ENCODE peak calls at places on chromosomes 16 and 17, in eight cellular contexts. D, J, U, H, X, P, G and Y are unnamed samples.
A peak's percentile ranks its signal among the peaks of the same experiment; 100 is the strongest.

GRCh38 chr17:66873962-66874361 is 39.0 kb downstream of the CACNG5 start:
- DNase-seq in X (no peak), H (no peak), P (no peak), G (no peak), J (no peak), U (no peak), D (no peak), Y (no peak)

GRCh38 chr16:71843517-71844031 is 2.2 kb upstream of the ATXN1L start:
- DNase-seq in X (no peak), G (no peak), D (no peak), J (peak; percentile 53), U (no peak), H (no peak), P (no peak), Y (no peak)

GRCh38 chr17:67491009-67491677 is 114.1 kb downstream of the PITPNC1 start:
- DNase-seq in X (peak; percentile 100), P (peak; percentile 61), J (no peak), H (no peak), D (peak; percentile 78), G (peak; percentile 87), U (no peak), Y (peak; percentile 77)

GRCh38 chr16:24943471-24943870 is 71.7 kb downstream of the ARHGAP17 start:
- DNase-seq in U (no peak), D (no peak), H (no peak), X (no peak), J (no peak), P (no peak), G (no peak), Y (no peak)

GRCh38 chr17:47705536-47706481 is 11.8 kb downstream of the TBKBP1 start:
- DNase-seq in J (no peak), H (no peak), X (no peak), P (no peak), U (no peak), D (no peak), G (no peak), Y (no peak)

GRCh38 chr17:78200451-78200850 is 13.3 kb downstream of the AFMID start:
- DNase-seq in P (no peak), G (no peak), H (no peak), X (no peak), U (no peak), D (no peak), J (no peak), Y (no peak)

GRCh38 chr16:50275428-50276127 is 9.2 kb downstream of the ADCY7 start:
- DNase-seq in P (no peak), U (peak; percentile 37), G (no peak), H (no peak), J (peak; percentile 24), X (no peak), D (no peak), Y (no peak)

GRCh38 chr17:71821512-71821911 is 299.3 kb upstream of the SOX9 start:
- DNase-seq in D (no peak), J (no peak), P (no peak), H (peak; percentile 91), G (no peak), X (no peak), U (no peak), Y (no peak)

GRCh38 chr16:1946495-1947368 is 3.7 kb upstream of the MSRB1 start:
- DNase-seq in P (peak; percentile 49), X (no peak), J (no peak), H (no peak), G (no peak), D (no peak), U (no peak), Y (no peak)
- H3K9me2 ChIP-seq in P (no peaks in the 10 kb centered on the region), X (no peaks in the 10 kb centered on the region), J (no peaks in the 10 kb centered on the region), H (no peaks in the 10 kb centered on the region), G (no peaks in the 10 kb centered on the region), D (no peaks in the 10 kb centered on the region), U (no peaks in the 10 kb centered on the region), Y (no peaks in the 10 kb centered on the region)

DNA sequence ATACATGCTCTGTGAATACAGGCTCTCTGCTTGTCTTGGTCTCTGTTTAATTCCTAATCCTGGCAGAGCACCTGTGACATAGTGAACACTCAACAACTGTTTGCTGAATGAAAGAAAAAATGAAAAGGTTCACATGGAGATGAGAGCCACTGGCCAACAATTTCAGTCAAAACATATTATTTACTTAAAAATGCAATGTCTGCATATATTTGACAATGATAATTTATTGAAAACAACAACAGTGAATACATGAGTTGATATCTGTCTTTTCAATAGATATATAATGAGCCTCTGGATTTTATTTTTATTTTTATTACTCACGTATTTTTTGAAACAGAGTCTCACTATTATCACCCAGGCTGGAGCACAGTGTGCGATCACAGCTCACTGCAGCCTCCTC is 136.6 kb downstream of the CDH13 start:
- DNase-seq in P (no peak), H (no peak), U (no peak), D (no peak), J (no peak), X (no peak), G (no peak), Y (no peak)
- H3K9me2 ChIP-seq in P (no peaks in the 10 kb centered on the region), H (no peaks in the 10 kb centered on the region), U (no peaks in the 10 kb centered on the region), D (no peaks in the 10 kb centered on the region), J (no peaks in the 10 kb centered on the region), X (no peaks in the 10 kb centered on the region), G (no peaks in the 10 kb centered on the region), Y (no peaks in the 10 kb centered on the region)

DNA sequence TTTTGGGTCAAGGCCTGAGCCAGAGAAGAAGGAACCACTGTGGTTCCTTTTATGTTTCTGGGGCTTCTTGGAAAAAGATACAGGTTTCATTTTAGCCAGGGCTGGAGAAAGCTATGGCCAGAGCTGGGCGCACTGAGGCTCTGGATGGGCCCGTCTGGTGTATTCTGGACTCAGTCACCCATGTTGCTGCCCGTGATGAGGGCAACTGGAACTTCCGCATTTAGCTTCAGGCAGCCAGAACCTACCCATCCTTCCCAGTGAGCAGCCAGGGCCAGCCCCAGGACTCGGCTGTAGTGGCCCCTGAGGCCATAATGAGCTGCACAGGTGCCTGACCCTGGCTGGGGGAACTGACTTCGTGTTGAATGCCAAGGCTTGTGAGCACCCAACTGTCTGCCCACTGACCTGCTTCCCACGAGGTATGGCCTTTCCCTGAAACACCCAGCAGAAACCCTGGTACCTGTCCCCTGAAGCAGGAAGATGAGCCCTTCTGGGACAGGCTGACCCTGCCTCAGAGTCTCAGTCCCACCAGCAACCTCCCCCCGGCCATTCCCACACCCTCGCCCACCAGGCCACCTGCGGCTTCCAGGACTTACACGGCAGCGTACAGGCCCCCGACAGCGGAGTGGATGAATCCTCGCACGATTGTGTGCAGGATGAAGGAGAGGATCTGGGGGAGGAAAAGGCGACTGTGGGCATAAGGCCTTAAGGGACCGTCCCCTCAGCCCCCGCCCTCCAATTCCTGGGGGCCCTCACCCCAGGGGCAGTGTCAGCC is 15.3 kb upstream of the PITPNA start:
- DNase-seq in G (no peak), H (no peak), J (no peak), D (peak; percentile 3), P (no peak), X (no peak), U (no peak), Y (no peak)
- H3K9me2 ChIP-seq in G (no peaks in the 10 kb centered on the region), H (no peaks in the 10 kb centered on the region), J (no peaks in the 10 kb centered on the region), D (no peaks in the 10 kb centered on the region), P (no peaks in the 10 kb centered on the region), X (no peaks in the 10 kb centered on the region), U (no peaks in the 10 kb centered on the region), Y (no peaks in the 10 kb centered on the region)

GRCh38 chr16:72945081-72945480 is 102.8 kb downstream of the ZFHX3 start:
- DNase-seq in J (no peak), D (no peak), G (no peak), P (no peak), X (no peak), H (no peak), U (no peak), Y (no peak)
- H3K9me2 ChIP-seq in J (no peaks in the 10 kb centered on the region), D (no peaks in the 10 kb centered on the region), G (no peaks in the 10 kb centered on the region), P (no peaks in the 10 kb centered on the region), X (no peaks in the 10 kb centered on the region), H (no peaks in the 10 kb centered on the region), U (no peaks in the 10 kb centered on the region), Y (no peaks in the 10 kb centered on the region)

GRCh38 chr16:22847690-22848089 is 33.7 kb downstream of the HS3ST2 start:
- DNase-seq in H (no peak), P (no peak), U (no peak), X (no peak), G (no peak), J (no peak), D (no peak), Y (no peak)
- H3K9me2 ChIP-seq in H (no peaks in the 10 kb centered on the region), P (peaks cover 9% of the 10 kb centered on the region), U (no peaks in the 10 kb centered on the region), X (no peaks in the 10 kb centered on the region), G (no peaks in the 10 kb centered on the region), J (no peaks in the 10 kb centered on the region), D (no peaks in the 10 kb centered on the region), Y (no peaks in the 10 kb centered on the region)

DNA sequence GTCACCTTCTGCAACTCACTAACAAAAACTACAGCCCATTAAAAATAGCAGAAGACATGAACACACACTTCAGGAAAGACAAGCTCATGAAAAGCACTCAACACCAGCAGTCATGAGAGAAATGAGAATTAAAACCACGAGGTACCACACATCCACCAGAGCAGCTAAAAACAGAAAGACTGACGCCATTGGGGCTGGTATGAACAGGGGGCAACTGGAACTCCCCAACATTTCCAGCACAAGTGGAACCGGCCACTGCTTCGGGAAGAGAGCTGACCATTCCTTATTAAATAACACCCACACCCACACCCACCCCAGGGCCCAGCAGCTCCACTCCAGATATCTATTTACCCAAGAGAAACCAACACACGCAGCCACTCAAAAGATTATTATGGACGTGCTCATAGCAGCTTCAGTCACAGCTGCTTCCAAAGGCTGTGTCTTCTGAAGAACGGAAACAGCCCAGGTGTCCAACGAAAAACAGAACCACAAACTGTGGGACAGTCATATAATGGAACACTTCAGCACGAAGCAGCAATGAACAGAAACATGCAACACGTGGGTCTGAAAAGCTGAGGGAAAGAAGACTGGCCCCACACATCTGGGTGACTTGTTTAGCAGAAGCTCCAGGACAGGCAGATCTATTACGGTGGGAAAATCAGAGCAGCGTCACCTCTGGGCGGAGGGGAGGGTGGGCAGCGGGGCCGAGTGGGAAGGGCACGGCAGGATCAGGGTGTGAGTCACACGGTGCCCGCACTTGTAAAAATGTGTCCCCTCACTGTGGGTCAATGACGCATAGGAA is 41.1 kb downstream of the KLHDC4 start:
- DNase-seq in X (no peak), U (peak; percentile 89), G (no peak), J (no peak), P (no peak), H (no peak), D (no peak), Y (no peak)
- H3K9me2 ChIP-seq in X (no peaks in the 10 kb centered on the region), U (no peaks in the 10 kb centered on the region), G (no peaks in the 10 kb centered on the region), J (no peaks in the 10 kb centered on the region), P (no peaks in the 10 kb centered on the region), H (no peaks in the 10 kb centered on the region), D (no peaks in the 10 kb centered on the region), Y (no peaks in the 10 kb centered on the region)